ENCODE peak calls at places on chromosomes 3 and 15, in four cellular contexts. S is K562, R is A549, F is HepG2. D is an unnamed sample.
A peak's percentile ranks its signal among the peaks of the same experiment; 100 is the strongest.

GRCh38 chr15:33553157-33553556 is 242.4 kb downstream of the RYR3 start:
- DNase-seq in R (no peak), F (no peak), S (no peak), D (no peak)

GRCh38 chr3:124859025-124859424 is 28.1 kb downstream of the ITGB5 start:
- DNase-seq in R (peak; percentile 56), F (no peak), S (no peak), D (no peak)

GRCh38 chr3:4008205-4008604 is 209.0 kb downstream of the LRRN1 start:
- DNase-seq in F (no peak), S (no peak), R (no peak), D (no peak)

GRCh38 chr3:100525753-100526612 is 33.6 kb downstream of the TMEM45A start:
- DNase-seq in S (no peak), F (no peak), R (no peak), D (no peak)

GRCh38 chr15:29668120-29668602 is 154.1 kb downstream of the TJP1 start:
- DNase-seq in R (peak; percentile 86), S (peak; percentile 66), F (peak; percentile 89), D (peak; percentile 83)

GRCh38 chr3:187623285-187623814 is 46.8 kb downstream of the SST start:
- DNase-seq in R (no peak), F (no peak), S (no peak), D (no peak)

GRCh38 chr15:51751687-51752683 is 588 bp downstream of the TMOD2 start:
- DNase-seq in R (peak; percentile 42), S (peak; percentile 44), F (no peak), D (peak; percentile 42)

GRCh38 chr15:88636039-88636438 is 2.8 kb upstream of the ISG20 start:
- DNase-seq in F (no peak), R (no peak), S (no peak), D (no peak)

GRCh38 chr3:54433846-54434245 is 311.5 kb downstream of the CACNA2D3 start:
- DNase-seq in F (peak; percentile 34), S (no peak), R (no peak), D (peak; percentile 82)

GRCh38 chr3:14432996-14433572 is 30.7 kb downstream of the SLC6A6 start:
- DNase-seq in S (no peak), F (no peak), R (no peak), D (no peak)

GRCh38 chr3:197454014-197454413 is 101.8 kb downstream of the BDH1 start:
- DNase-seq in R (no peak), S (no peak), F (peak; percentile 49), D (no peak)

GRCh38 chr3:4504340-4505261 is 11.5 kb downstream of the ITPR1 start:
- DNase-seq in R (no peak), S (no peak), F (no peak), D (no peak)

GRCh38 chr3:42031808-42032475 is 59.2 kb upstream of the TRAK1 start:
- DNase-seq in S (no peak), F (no peak), R (no peak), D (no peak)

GRCh38 chr3:108127301-108127988 is 36.6 kb upstream of the CD47 start:
- DNase-seq in R (no peak), F (no peak), S (no peak), D (no peak)

GRCh38 chr3:186529204-186529999 is 14.8 kb downstream of the CRYGS start:
- DNase-seq in F (no peak), S (no peak), R (no peak), D (no peak)

GRCh38 chr3:52245322-52246263 is at the start of gene PPM1M:
- DNase-seq in F (no peak), S (peak; percentile 83), R (peak; percentile 46), D (peak; percentile 72)

GRCh38 chr3:194517333-194517732 is 30.5 kb upstream of the ATP13A3 start:
- DNase-seq in F (no peak), S (no peak), R (no peak), D (no peak)

GRCh38 chr15:88399021-88399685 is 68.0 kb downstream of the MRPL46 start:
- DNase-seq in S (no peak), F (no peak), R (no peak), D (no peak)

GRCh38 chr15:54462511-54462913 is 484.3 kb downstream of the UNC13C start:
- DNase-seq in R (no peak), S (no peak), F (no peak), D (no peak)

DNA sequence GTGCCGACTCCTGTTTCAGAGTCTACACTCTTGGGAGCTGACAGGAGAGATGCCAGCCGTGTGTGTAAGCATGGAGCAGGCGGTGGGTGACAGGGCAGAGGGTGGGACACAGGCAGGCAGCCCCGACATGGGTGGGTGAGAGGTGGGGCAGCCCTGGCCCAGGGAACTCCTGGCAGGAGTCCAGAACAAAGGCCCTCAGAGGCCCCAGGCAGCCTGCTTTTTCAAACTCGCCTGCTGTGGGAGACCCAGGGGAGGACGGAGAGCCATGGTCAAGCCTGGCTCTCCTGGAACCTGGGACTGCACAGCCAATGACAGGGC is 29.3 kb upstream of the SLC41A3 start:
- DNase-seq in S (no peak), R (no peak), F (no peak), D (no peak)
- TF ChIP-seq JUN in S (no peak), R (no peak), F (no peak), D (no peak)

DNA sequence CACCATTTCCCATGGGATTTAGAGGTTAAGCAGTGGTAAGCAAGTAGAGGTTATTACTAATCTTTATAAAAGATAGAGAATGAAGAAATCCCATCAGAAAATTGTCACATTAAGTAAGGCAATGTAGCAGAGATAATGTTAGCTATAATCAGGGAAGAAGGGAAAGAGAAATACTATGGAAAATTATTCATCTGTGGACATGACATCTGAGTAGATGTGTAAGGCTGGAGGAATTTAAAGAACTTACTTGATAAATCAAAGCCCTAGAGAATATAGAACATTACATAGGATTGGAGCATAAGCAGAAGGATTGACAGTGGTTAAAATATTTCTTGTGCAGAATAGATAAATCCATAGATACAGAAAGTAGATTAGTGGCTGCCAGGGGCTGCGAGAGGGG is 553.1 kb upstream of the CBLB start:
- DNase-seq in R (no peak), F (no peak), S (no peak), D (no peak)
- TF ChIP-seq JUN in R (no peak), F (no peak), S (no peak), D (no peak)

DNA sequence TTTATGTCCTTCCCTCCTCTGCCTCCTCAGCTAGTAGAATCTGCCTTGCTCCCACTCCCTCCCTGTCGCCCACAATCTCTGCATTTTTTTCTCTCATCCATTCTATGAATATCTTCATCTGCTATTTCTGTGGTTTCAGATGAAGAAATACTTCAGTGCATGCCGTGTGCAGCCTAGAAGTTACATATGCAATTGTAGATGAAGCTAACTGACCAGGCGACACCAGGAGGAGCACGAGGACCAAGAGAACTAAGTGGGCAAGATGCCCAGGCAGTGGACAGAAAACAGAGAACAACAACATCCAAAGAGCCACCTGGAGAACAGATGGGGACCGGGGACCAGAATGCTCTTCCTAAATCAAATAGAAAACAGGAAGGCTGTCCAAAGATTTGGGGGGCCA is 121.4 kb upstream of the ATP11B start:
- DNase-seq in S (no peak), R (no peak), F (no peak), D (no peak)
- TF ChIP-seq JUN in S (no peak), R (no peak), F (no peak), D (no peak)

DNA sequence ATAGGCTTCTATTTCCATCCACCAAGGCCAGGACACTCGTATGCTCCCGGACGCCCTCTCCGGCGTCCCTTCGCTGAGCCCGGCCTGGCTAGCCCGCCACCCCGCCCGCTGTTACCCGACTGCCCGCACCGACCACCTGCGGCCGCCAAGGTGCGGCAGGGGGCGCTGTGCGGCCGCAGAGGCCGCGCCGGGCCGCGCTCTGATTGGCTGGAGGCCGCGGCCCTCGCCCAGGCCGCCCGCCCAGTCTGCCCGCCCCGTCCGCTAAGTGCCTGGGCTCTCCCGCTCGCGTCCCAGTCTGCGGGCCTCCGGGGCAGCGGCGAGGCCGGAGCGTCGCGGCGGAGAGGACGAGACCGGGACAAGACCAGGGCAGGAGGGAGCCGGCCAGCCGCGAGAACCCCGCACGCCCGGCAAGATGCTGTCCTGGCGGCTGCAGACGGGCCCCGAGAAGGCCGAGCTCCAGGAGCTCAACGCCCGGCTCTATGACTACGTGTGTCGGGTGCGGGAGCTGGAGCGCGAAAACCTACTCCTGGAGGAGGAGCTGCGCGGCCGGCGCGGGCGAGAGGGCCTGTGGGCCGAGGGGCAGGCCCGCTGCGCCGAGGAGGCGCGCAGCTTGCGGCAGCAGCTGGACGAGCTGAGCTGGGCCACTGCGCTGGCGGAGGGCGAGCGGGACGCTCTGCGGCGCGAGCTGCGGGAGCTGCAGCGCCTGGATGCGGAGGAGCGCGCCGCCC is at the start of gene SYNM:
- DNase-seq in R (peak; percentile 94), S (peak; percentile 85), F (peak; percentile 72), D (peak; percentile 84)
- TF ChIP-seq JUN in R (peak; percentile 66), S (no peak), F (peak; percentile 21), D (no peak)

DNA sequence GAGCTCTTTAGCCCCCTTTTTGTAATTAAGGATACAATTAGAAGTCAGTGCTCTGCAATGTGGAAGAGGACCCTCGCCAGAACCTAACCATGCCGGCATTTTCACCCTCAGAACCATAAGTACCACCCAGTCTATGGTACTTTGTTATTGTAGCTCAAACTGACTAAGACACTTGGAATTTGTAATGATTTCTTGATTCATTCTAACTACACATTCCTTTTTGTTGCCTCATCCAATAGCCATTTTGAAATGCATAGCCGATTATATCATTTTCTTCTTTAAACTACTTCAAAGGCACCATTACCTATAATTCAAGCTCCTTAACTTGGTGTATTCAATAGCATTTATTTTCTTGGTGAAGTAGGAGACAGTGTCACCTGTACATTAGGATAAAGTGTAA is 61.4 kb downstream of the GLB1 start:
- DNase-seq in F (no peak), S (no peak), R (no peak), D (no peak)
- TF ChIP-seq JUN in F (no peak), S (no peak), R (no peak), D (no peak)

D was measured in WTC11.